ENCODE peak calls at places on chromosomes 12 and 14, in eight cellular contexts. Y is AG09319, X is AG09309, B is fibroblast of lung, C is A673, K is progenitor cell of endocrine pancreas, G is cardiac fibroblast, S is endothelial cell. Q is an unnamed sample.

GRCh38 chr14:106308839-106309389 is 782.5 kb downstream of the TMEM121 start:
- DNase-seq in S (peak; percentile 4), X (no peak), Y (no peak), B (no peak), G (no peak), K (no peak), C (peak; percentile 64), Q (peak; percentile 5)

GRCh38 chr14:37588956-37589737 is 5.9 kb downstream of the FOXA1 start:
- DNase-seq in B (no peak), Y (no peak), X (no peak), K (no peak), S (no peak), G (no peak), C (no peak), Q (no peak)

GRCh38 chr14:76929927-76930326 is 98.6 kb downstream of the IRF2BPL start:
- DNase-seq in B (no peak), G (no peak), S (no peak), K (no peak), X (no peak), C (no peak), Y (no peak), Q (no peak)

GRCh38 chr14:31718585-31718984 is 157.4 kb downstream of the NUBPL start:
- DNase-seq in Y (no peak), G (no peak), B (no peak), C (no peak), X (no peak), S (no peak), K (no peak), Q (no peak)

GRCh38 chr14:37230551-37231194 is 32.9 kb downstream of the MIPOL1 start:
- DNase-seq in X (peak; percentile 47), S (peak; percentile 10), G (peak; percentile 75), K (no peak), Y (peak; percentile 25), C (peak; percentile 80), B (peak; percentile 57), Q (peak; percentile 18)

GRCh38 chr14:92552066-92552465 is 38.5 kb downstream of the RIN3 start:
- DNase-seq in K (no peak), C (no peak), Y (no peak), G (no peak), S (no peak), X (no peak), B (no peak), Q (no peak)

GRCh38 chr12:80504389-80505153 is 60.5 kb downstream of the PTPRQ start:
- DNase-seq in C (peak; percentile 3), K (no peak), Y (no peak), B (no peak), S (no peak), G (no peak), X (no peak), Q (no peak)

GRCh38 chr14:52032196-52032865 is 36.5 kb downstream of the NID2 start:
- DNase-seq in B (peak; percentile 83), S (no peak), G (peak; percentile 85), X (no peak), Y (no peak), K (no peak), C (no peak), Q (no peak)

GRCh38 chr12:50197297-50197727 is 30.1 kb upstream of the CERS5 start:
- DNase-seq in K (no peak), S (no peak), C (no peak), X (no peak), B (peak; percentile 51), G (peak; percentile 64), Y (no peak), Q (no peak)

GRCh38 chr12:124445121-124445718 is 122.2 kb downstream of the NCOR2 start:
- DNase-seq in Y (no peak), S (no peak), G (no peak), B (no peak), X (no peak), K (no peak), C (peak; percentile 70), Q (peak; percentile 62)

GRCh38 chr12:601976-602699 is 61.1 kb downstream of the NINJ2 start:
- DNase-seq in K (no peak), G (no peak), C (no peak), X (no peak), Y (no peak), S (no peak), B (no peak), Q (no peak)

GRCh38 chr12:101209319-101210302 is at the start of gene SLC5A8:
- DNase-seq in S (peak; percentile 11), G (no peak), C (peak; percentile 3), B (no peak), K (peak; percentile 11), X (no peak), Y (no peak), Q (no peak)

GRCh38 chr14:103428732-103429556 is 43.7 kb downstream of the MARK3 start:
- DNase-seq in Y (no peak), G (no peak), B (peak; percentile 11), K (no peak), S (no peak), C (no peak), X (no peak), Q (no peak)

GRCh38 chr12:131082795-131083194 is 129.1 kb downstream of the ADGRD1 start:
- DNase-seq in X (no peak), K (no peak), G (no peak), B (no peak), S (no peak), C (no peak), Y (no peak), Q (no peak)

GRCh38 chr14:96059519-96060135 is 20.5 kb downstream of the C14orf132 start:
- DNase-seq in X (no peak), S (no peak), G (no peak), C (no peak), Y (no peak), K (no peak), B (no peak), Q (no peak)

GRCh38 chr12:63206494-63206893 is 55.5 kb upstream of the AVPR1A start:
- DNase-seq in G (no peak), C (no peak), X (no peak), S (no peak), B (no peak), K (no peak), Y (no peak), Q (no peak)

GRCh38 chr12:32296541-32296940 is 102.8 kb upstream of the FGD4 start:
- DNase-seq in S (no peak), B (no peak), G (no peak), Y (peak; percentile 11), X (no peak), K (no peak), C (no peak), Q (no peak)

GRCh38 chr12:111099186-111099585 is 178.8 kb upstream of the MYL2 start:
- DNase-seq in S (no peak), Y (no peak), X (no peak), C (no peak), K (no peak), B (no peak), G (no peak), Q (no peak)

GRCh38 chr12:28759334-28759733 is 389.7 kb upstream of the FAR2 start:
- DNase-seq in K (no peak), Y (no peak), C (peak; percentile 1), G (no peak), X (peak; percentile 31), S (no peak), B (peak; percentile 39), Q (no peak)

GRCh38 chr14:73802431-73803188 is 49.0 kb upstream of the PTGR2 start:
- DNase-seq in Y (no peak), K (no peak), G (peak; percentile 48), S (peak; percentile 14), X (no peak), C (no peak), B (no peak), Q (no peak)

GRCh38 chr14:32109676-32110075 is 32.6 kb downstream of the ARHGAP5 start:
- DNase-seq in S (no peak), G (peak; percentile 56), B (peak; percentile 93), X (peak; percentile 40), K (no peak), Y (no peak), C (no peak), Q (no peak)

GRCh38 chr12:67705394-67706370 is 57.1 kb downstream of the DYRK2 start:
- DNase-seq in Y (peak; percentile 32), C (peak; percentile 28), S (no peak), X (peak; percentile 57), G (peak; percentile 64), B (peak; percentile 88), K (no peak), Q (no peak)

GRCh38 chr14:66311058-66311457 is 175.1 kb upstream of the CCDC196 start:
- DNase-seq in B (no peak), G (no peak), X (no peak), K (no peak), S (no peak), Y (no peak), C (no peak), Q (no peak)

GRCh38 chr14:66311935-66312334 is 174.2 kb upstream of the CCDC196 start:
- DNase-seq in G (no peak), Y (no peak), S (no peak), B (no peak), K (no peak), X (no peak), C (no peak), Q (no peak)

GRCh38 chr14:66315098-66315497 is 171.1 kb upstream of the CCDC196 start:
- DNase-seq in Y (no peak), K (no peak), C (no peak), S (no peak), G (no peak), X (no peak), B (no peak), Q (no peak)

DNA sequence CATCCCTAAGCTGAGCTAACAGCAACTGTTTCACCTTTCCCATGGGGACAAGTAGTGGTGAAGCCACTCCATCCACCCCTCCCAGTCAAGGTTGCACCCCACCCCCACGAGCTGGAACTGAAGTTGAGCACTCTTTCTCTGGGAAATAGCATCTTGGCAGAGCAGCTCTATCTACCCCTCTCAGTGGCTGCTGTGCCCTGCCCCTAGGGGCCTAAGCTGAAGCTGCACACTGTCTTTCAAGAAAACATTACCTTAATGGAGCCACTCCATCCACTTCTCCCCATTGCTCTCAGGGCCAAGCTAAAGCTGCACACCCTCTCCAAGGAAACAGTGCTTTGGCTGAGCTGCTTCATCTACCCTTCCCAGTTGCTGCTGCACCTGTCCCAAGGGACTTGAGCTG is 170.6 kb upstream of the CCDC196 start:
- DNase-seq in B (no peak), S (no peak), K (no peak), Y (no peak), X (no peak), G (no peak), C (no peak), Q (no peak)
- TF ChIP-seq CTCF in B (no peak), S (peak; percentile 16), K (peak; percentile 33), Y (no peak), X (no peak), G (no peak), C (no peak), Q (no peak)

GRCh38 chr12:115866909-115867525 is 410.5 kb downstream of the MED13L start:
- DNase-seq in S (no peak), B (no peak), K (no peak), X (no peak), C (peak; percentile 6), Y (no peak), G (no peak), Q (no peak)
- TF ChIP-seq CTCF in S (no peak), B (no peak), K (peak; percentile 33), X (no peak), C (peak; percentile 33), Y (no peak), G (no peak), Q (no peak)

GRCh38 chr12:66375560-66375959 is 73.3 kb downstream of the HELB start:
- DNase-seq in X (no peak), G (no peak), B (no peak), K (no peak), C (no peak), S (no peak), Y (no peak), Q (no peak)
- TF ChIP-seq CTCF in X (no peak), G (no peak), B (no peak), K (no peak), C (no peak), S (no peak), Y (no peak), Q (no peak)

GRCh38 chr12:122064780-122065588 is 13.6 kb upstream of the MLXIP start:
- DNase-seq in S (peak; percentile 26), K (no peak), X (peak; percentile 71), B (peak; percentile 88), Y (no peak), C (peak; percentile 60), G (peak; percentile 88), Q (peak; percentile 76)
- TF ChIP-seq CTCF in S (no peak), K (no peak), X (no peak), B (no peak), Y (no peak), C (no peak), G (no peak), Q (no peak)